ENCODE peak calls at places on chromosomes 4 and X, in six cellular contexts. X is tibial nerve, O is lung, G is tibial artery, N is GM23338, R is right cardiac atrium. Y is an unnamed sample. For H3K27me3, the result is how much of the 10 kb centered on the place peaks cover.

GRCh38 chr4:123832173-123833026 is 435.8 kb downstream of the SPRY1 start:
- DNase-seq in X (peak), O (peak), G (peak), N (no peak), R (peak), Y (peak)

GRCh38 chr4:14178421-14178820 is 550.9 kb upstream of the BOD1L1 start:
- DNase-seq in X (no peak), O (no peak), G (no peak), N (peak), R (no peak), Y (no peak)

GRCh38 chrX:70455366-70456202 is 10.9 kb downstream of the DLG3 start:
- DNase-seq in X (no peak), O (no peak), G (no peak), N (peak), R (no peak), Y (no peak)

GRCh38 chrX:107483976-107484726 is 34.7 kb downstream of the FRMPD3 start:
- DNase-seq in X (no peak), O (no peak), G (peak), N (peak), R (peak), Y (no peak)

GRCh38 chrX:30643313-30643821 is 9.9 kb upstream of the GK start:
- DNase-seq in X (no peak), O (no peak), G (no peak), N (no peak), R (no peak), Y (no peak)

GRCh38 chr4:141912831-141913230 is 276.4 kb downstream of the IL15 start:
- DNase-seq in X (no peak), O (no peak), G (peak), N (no peak), R (no peak), Y (no peak)

GRCh38 chrX:45807572-45808425 is 607.1 kb upstream of the DIPK2B start:
- DNase-seq in X (no peak), O (no peak), G (no peak), N (peak), R (no peak), Y (no peak)

GRCh38 chrX:9907645-9908387 is 59.3 kb upstream of the CLDN34 start:
- DNase-seq in X (no peak), O (no peak), G (no peak), N (no peak), R (no peak), Y (no peak)

GRCh38 chr4:108172780-108173598 is 4.3 kb upstream of the LEF1 start:
- DNase-seq in X (no peak), O (no peak), G (no peak), N (peak), R (peak), Y (peak)

GRCh38 chr4:99816611-99817309 is at the start of gene DAPP1:
- DNase-seq in X (no peak), O (peak), G (peak), N (no peak), R (peak), Y (no peak)

GRCh38 chr4:122121593-122121992 is 30.5 kb upstream of the BLTP1 start:
- DNase-seq in X (no peak), O (no peak), G (no peak), N (no peak), R (no peak), Y (no peak)

GRCh38 chrX:136191171-136191570 is 43.8 kb downstream of the FHL1 start:
- DNase-seq in X (no peak), O (no peak), G (no peak), N (no peak), R (no peak), Y (no peak)
- H3K27me3 ChIP-seq in X (under half), O (under half), G (under half), N (under half), R (under half), Y (under half)

DNA sequence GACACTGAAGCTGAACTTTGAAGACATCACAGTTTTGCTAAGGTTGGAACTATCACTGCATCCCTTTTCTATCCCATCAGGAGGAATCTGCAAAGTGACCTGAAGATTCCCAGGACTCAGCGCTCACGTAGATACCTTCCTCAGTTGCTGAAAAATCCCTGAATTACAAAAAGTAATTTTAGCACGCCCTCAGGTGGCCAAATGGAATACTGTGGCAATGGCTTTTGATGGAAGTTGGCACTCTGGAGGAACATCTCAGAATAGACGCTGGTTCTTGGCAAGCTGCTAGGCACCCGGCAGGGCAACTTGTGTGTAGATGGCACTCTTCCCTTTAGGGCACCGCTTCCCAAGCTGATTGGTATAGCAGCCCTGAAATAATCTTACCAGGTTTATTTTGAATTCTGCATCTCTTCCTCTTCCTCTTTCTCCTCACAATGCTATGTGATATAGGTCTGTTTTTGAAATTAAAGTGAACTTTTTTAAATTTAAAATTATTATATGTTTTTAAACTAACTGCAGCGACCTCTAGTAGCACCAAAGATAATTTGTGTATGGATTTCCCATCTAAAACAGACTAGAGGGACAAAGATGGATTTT is 16.3 kb upstream of the ESX1 start:
- DNase-seq in X (peak), O (no peak), G (peak), N (peak), R (peak), Y (peak)
- H3K27me3 ChIP-seq in X (under half), O (under half), G (under half), N (under half), R (under half), Y (under half)

GRCh38 chr4:167230744-167231143 is 3.5 kb downstream of the SPOCK3 start:
- DNase-seq in X (no peak), O (no peak), G (no peak), N (no peak), R (no peak), Y (no peak)
- H3K27me3 ChIP-seq in X (under half), O (under half), G (under half), N (under half), R (under half), Y (under half)

GRCh38 chr4:7818676-7819041 is 121.0 kb downstream of the AFAP1 start:
- DNase-seq in X (no peak), O (no peak), G (no peak), N (no peak), R (no peak), Y (no peak)
- H3K27me3 ChIP-seq in X (under half), O (under half), G (under half), N (under half), R (under half), Y (under half)

GRCh38 chr4:1012031-1012739 is 759 bp downstream of the FGFRL1 start:
- DNase-seq in X (peak), O (peak), G (no peak), N (peak), R (no peak), Y (no peak)

GRCh38 chr4:1011022-1011694 is at the start of gene FGFRL1:
- DNase-seq in X (peak), O (peak), G (peak), N (peak), R (peak), Y (peak)

GRCh38 chr4:1009647-1010521 is 1.5 kb upstream of the FGFRL1 start:
- DNase-seq in X (peak), O (peak), G (peak), N (peak), R (peak), Y (peak)

GRCh38 chr4:1008840-1009646 is 2.4 kb upstream of the FGFRL1 start:
- DNase-seq in X (no peak), O (peak), G (peak), N (peak), R (peak), Y (peak)

DNA sequence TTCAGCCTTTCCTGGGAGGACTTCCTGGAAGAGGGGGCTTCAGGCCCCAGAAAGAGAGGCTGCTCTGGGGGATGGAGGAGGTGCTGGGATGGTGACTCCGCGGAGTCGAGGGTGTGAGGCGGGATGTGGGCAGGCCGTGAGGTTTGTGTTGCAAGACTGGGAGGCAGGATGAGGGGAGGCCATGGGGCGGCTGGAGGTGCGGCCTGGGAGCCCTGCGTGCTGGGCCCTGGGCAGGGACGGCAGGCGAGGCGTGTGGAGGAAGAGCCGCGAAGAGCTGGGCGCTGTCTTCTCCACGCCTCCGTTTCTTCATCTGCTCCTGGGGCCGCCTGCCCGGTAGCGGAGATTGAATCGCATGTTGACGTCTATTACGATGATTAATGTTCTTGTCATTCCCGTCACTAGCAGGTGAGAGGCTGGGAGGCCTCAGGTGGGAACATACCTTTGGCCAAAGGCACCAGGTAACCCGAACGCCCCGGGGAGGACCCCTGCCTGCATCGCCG is 854 bp upstream of the FGFRL1 start:
- DNase-seq in X (peak), O (peak), G (peak), N (peak), R (peak), Y (peak)
- H3K27me3 ChIP-seq in X (under half), O (under half), G (under half), N (half or more), R (under half), Y (under half)

DNA sequence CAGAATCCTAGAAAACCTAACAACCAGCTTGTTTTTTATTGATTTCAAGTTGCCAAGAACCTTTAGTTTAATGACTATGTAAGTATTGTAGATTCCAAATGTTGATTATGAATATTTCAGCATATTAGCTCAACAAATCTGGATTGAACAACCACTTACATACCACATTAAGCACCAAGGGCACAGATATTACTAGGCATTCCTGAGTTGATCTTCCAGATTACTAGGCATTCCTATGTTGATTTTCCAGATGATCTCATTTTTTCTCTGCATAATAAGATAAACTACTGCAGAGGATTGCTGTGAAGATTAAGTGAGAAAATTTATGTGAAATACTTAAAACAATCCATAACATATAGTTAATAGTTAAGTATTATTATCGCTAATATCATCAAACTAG is 17.4 kb upstream of the DCAF8L1 start:
- DNase-seq in X (no peak), O (no peak), G (no peak), N (no peak), R (no peak), Y (no peak)
- H3K27me3 ChIP-seq in X (under half), O (under half), G (under half), N (under half), R (under half), Y (under half)